ENCODE peak calls at places on chromosomes 2 and 18, in four cellular contexts. One of them, this sample, is unnamed.

GRCh38 chr2:27705851-27706622 is 42.3 kb downstream of the SLC4A1AP start:
- DNase-seq in right cardiac atrium: peak; percentile 77
- DNase-seq in CD4-positive, alpha-beta T cell: no peak
- DNase-seq in colonic mucosa: peak; percentile 86
- DNase-seq in this sample: peak; percentile 90

GRCh38 chr2:20551231-20551944 is 99.5 kb downstream of the HS1BP3 start:
- DNase-seq in CD4-positive, alpha-beta T cell: no peak
- DNase-seq in colonic mucosa: no peak
- DNase-seq in right cardiac atrium: no peak
- DNase-seq in this sample: peak; percentile 83

GRCh38 chr2:59342166-59342565 is 1101.0 kb upstream of the FANCL start:
- DNase-seq in right cardiac atrium: no peak
- DNase-seq in colonic mucosa: no peak
- DNase-seq in CD4-positive, alpha-beta T cell: no peak
- DNase-seq in this sample: no peak

GRCh38 chr2:148993336-148993735 is 45.2 kb upstream of the LYPD6B start:
- DNase-seq in CD4-positive, alpha-beta T cell: no peak
- DNase-seq in right cardiac atrium: no peak
- DNase-seq in colonic mucosa: no peak
- DNase-seq in this sample: no peak

GRCh38 chr2:57376985-57377384 is 669.6 kb upstream of the VRK2 start:
- DNase-seq in CD4-positive, alpha-beta T cell: no peak
- DNase-seq in colonic mucosa: no peak
- DNase-seq in right cardiac atrium: no peak
- DNase-seq in this sample: no peak

GRCh38 chr2:84441036-84441435 is 18.0 kb downstream of the SUCLG1 start:
- DNase-seq in right cardiac atrium: no peak
- DNase-seq in colonic mucosa: no peak
- DNase-seq in CD4-positive, alpha-beta T cell: no peak
- DNase-seq in this sample: no peak

GRCh38 chr2:119197529-119198266 is 25.9 kb upstream of the STEAP3 start:
- DNase-seq in CD4-positive, alpha-beta T cell: no peak
- DNase-seq in colonic mucosa: no peak
- DNase-seq in right cardiac atrium: no peak
- DNase-seq in this sample: no peak

GRCh38 chr2:218397502-218398436 is 1.9 kb upstream of the CTDSP1 start:
- DNase-seq in right cardiac atrium: peak; percentile 88
- DNase-seq in CD4-positive, alpha-beta T cell: peak; percentile 49
- DNase-seq in colonic mucosa: peak; percentile 87
- DNase-seq in this sample: peak; percentile 60

GRCh38 chr2:159564081-159564480 is 52.3 kb downstream of the BAZ2B start:
- DNase-seq in CD4-positive, alpha-beta T cell: no peak
- DNase-seq in colonic mucosa: no peak
- DNase-seq in right cardiac atrium: no peak
- DNase-seq in this sample: no peak

GRCh38 chr2:181483221-181483620 is 26.0 kb downstream of the ITGA4 start:
- DNase-seq in colonic mucosa: no peak
- DNase-seq in right cardiac atrium: no peak
- DNase-seq in CD4-positive, alpha-beta T cell: no peak
- DNase-seq in this sample: no peak

GRCh38 chr2:231911381-231911780 is 14.8 kb downstream of the NPPC start:
- DNase-seq in right cardiac atrium: no peak
- DNase-seq in CD4-positive, alpha-beta T cell: no peak
- DNase-seq in colonic mucosa: no peak
- DNase-seq in this sample: no peak

GRCh38 chr2:101330253-101330921 is 21.9 kb upstream of the RNF149 start:
- DNase-seq in right cardiac atrium: peak; percentile 63
- DNase-seq in CD4-positive, alpha-beta T cell: peak; percentile 55
- DNase-seq in colonic mucosa: peak; percentile 83
- DNase-seq in this sample: no peak

GRCh38 chr2:128304715-128305554 is 13.7 kb downstream of the HS6ST1 start:
- DNase-seq in CD4-positive, alpha-beta T cell: no peak
- DNase-seq in right cardiac atrium: peak; percentile 86
- DNase-seq in colonic mucosa: no peak
- DNase-seq in this sample: peak; percentile 96

GRCh38 chr2:120461546-120462537 is 115.9 kb downstream of the INHBB start:
- DNase-seq in colonic mucosa: no peak
- DNase-seq in CD4-positive, alpha-beta T cell: no peak
- DNase-seq in right cardiac atrium: no peak
- DNase-seq in this sample: no peak

GRCh38 chr2:101355561-101356130 is 31.7 kb downstream of the CREG2 start:
- DNase-seq in CD4-positive, alpha-beta T cell: no peak
- DNase-seq in right cardiac atrium: no peak
- DNase-seq in colonic mucosa: no peak
- DNase-seq in this sample: no peak

GRCh38 chr2:203685081-203685621 is 21.3 kb upstream of the CD28 start:
- DNase-seq in colonic mucosa: no peak
- DNase-seq in CD4-positive, alpha-beta T cell: no peak
- DNase-seq in right cardiac atrium: peak; percentile 52
- DNase-seq in this sample: no peak

GRCh38 chr18:60411715-60412114 is 39.1 kb upstream of the MC4R start:
- DNase-seq in colonic mucosa: no peak
- DNase-seq in right cardiac atrium: no peak
- DNase-seq in CD4-positive, alpha-beta T cell: no peak
- DNase-seq in this sample: no peak

GRCh38 chr2:70248810-70249438 is 496 bp upstream of the TIA1 start:
- DNase-seq in colonic mucosa: peak; percentile 96
- DNase-seq in right cardiac atrium: no peak
- DNase-seq in CD4-positive, alpha-beta T cell: peak; percentile 84
- DNase-seq in this sample: peak; percentile 92

GRCh38 chr2:27901219-27901618 is 10.7 kb downstream of the BABAM2 start:
- DNase-seq in colonic mucosa: no peak
- DNase-seq in right cardiac atrium: no peak
- DNase-seq in CD4-positive, alpha-beta T cell: no peak
- DNase-seq in this sample: no peak

GRCh38 chr2:212863185-212863588 is 288.2 kb downstream of the IKZF2 start:
- DNase-seq in colonic mucosa: peak; percentile 47
- DNase-seq in CD4-positive, alpha-beta T cell: no peak
- DNase-seq in right cardiac atrium: no peak
- DNase-seq in this sample: no peak

GRCh38 chr2:231922945-231923344 is 3.3 kb downstream of the NPPC start:
- DNase-seq in right cardiac atrium: no peak
- DNase-seq in CD4-positive, alpha-beta T cell: no peak
- DNase-seq in colonic mucosa: no peak
- DNase-seq in this sample: no peak

GRCh38 chr2:145846986-145847385 is 1327.1 kb upstream of the ZEB2 start:
- DNase-seq in colonic mucosa: no peak
- DNase-seq in CD4-positive, alpha-beta T cell: no peak
- DNase-seq in right cardiac atrium: no peak
- DNase-seq in this sample: no peak

GRCh38 chr2:82779981-82780380 is 1679.1 kb downstream of the SUCLG1 start:
- DNase-seq in colonic mucosa: no peak
- DNase-seq in right cardiac atrium: no peak
- DNase-seq in CD4-positive, alpha-beta T cell: no peak
- DNase-seq in this sample: no peak

GRCh38 chr2:10720306-10720705 is 1.1 kb upstream of the ATP6V1C2 start:
- DNase-seq in right cardiac atrium: no peak
- DNase-seq in colonic mucosa: no peak
- DNase-seq in CD4-positive, alpha-beta T cell: no peak
- DNase-seq in this sample: no peak

GRCh38 chr2:219099319-219099718 is 38.6 kb upstream of the IHH start:
- DNase-seq in colonic mucosa: no peak
- DNase-seq in right cardiac atrium: no peak
- DNase-seq in CD4-positive, alpha-beta T cell: no peak
- DNase-seq in this sample: no peak

GRCh38 chr18:76657428-76657827 is 162.4 kb upstream of the ZNF516 start:
- DNase-seq in CD4-positive, alpha-beta T cell: no peak
- DNase-seq in colonic mucosa: no peak
- DNase-seq in right cardiac atrium: no peak
- DNase-seq in this sample: peak; percentile 46

GRCh38 chr2:38075436-38076249 is at the start of gene CYP1B1:
- DNase-seq in right cardiac atrium: no peak
- DNase-seq in colonic mucosa: peak; percentile 24
- DNase-seq in CD4-positive, alpha-beta T cell: no peak
- DNase-seq in this sample: no peak

GRCh38 chr2:217599906-217600305 is 402.9 kb downstream of the TNS1 start:
- DNase-seq in right cardiac atrium: no peak
- DNase-seq in colonic mucosa: no peak
- DNase-seq in CD4-positive, alpha-beta T cell: no peak
- DNase-seq in this sample: no peak

GRCh38 chr2:47219970-47220369 is 64.9 kb upstream of the STPG4 start:
- DNase-seq in CD4-positive, alpha-beta T cell: no peak
- DNase-seq in right cardiac atrium: no peak
- DNase-seq in colonic mucosa: no peak
- DNase-seq in this sample: no peak

GRCh38 chr18:13302611-13303267 is 84.2 kb downstream of the LDLRAD4 start:
- DNase-seq in colonic mucosa: no peak
- DNase-seq in right cardiac atrium: no peak
- DNase-seq in CD4-positive, alpha-beta T cell: no peak
- DNase-seq in this sample: no peak

GRCh38 chr18:24427484-24427883 is 1.0 kb downstream of the IMPACT start:
- DNase-seq in CD4-positive, alpha-beta T cell: no peak
- DNase-seq in colonic mucosa: no peak
- DNase-seq in right cardiac atrium: no peak
- DNase-seq in this sample: no peak

GRCh38 chr2:224843141-224843540 is 127.0 kb upstream of the CCDC195 start:
- DNase-seq in right cardiac atrium: no peak
- DNase-seq in CD4-positive, alpha-beta T cell: no peak
- DNase-seq in colonic mucosa: no peak
- DNase-seq in this sample: no peak

GRCh38 chr18:22309191-22309590 is 108.5 kb downstream of the CTAGE1 start:
- DNase-seq in CD4-positive, alpha-beta T cell: no peak
- DNase-seq in right cardiac atrium: no peak
- DNase-seq in colonic mucosa: no peak
- DNase-seq in this sample: no peak

GRCh38 chr18:57755473-57756067 is 47.5 kb downstream of the ATP8B1 start:
- DNase-seq in right cardiac atrium: no peak
- DNase-seq in CD4-positive, alpha-beta T cell: no peak
- DNase-seq in colonic mucosa: no peak
- DNase-seq in this sample: no peak

GRCh38 chr2:99550368-99550767 is 60.6 kb upstream of the REV1 start:
- DNase-seq in colonic mucosa: no peak
- DNase-seq in right cardiac atrium: no peak
- DNase-seq in CD4-positive, alpha-beta T cell: no peak
- DNase-seq in this sample: no peak

GRCh38 chr18:14940738-14941137 is 192.8 kb downstream of the ANKRD30B start:
- DNase-seq in right cardiac atrium: no peak
- DNase-seq in CD4-positive, alpha-beta T cell: no peak
- DNase-seq in colonic mucosa: no peak
- DNase-seq in this sample: no peak

GRCh38 chr18:67926929-67927864 is 410.7 kb upstream of the DSEL start:
- DNase-seq in right cardiac atrium: no peak
- DNase-seq in CD4-positive, alpha-beta T cell: no peak
- DNase-seq in colonic mucosa: no peak
- DNase-seq in this sample: no peak

DNA sequence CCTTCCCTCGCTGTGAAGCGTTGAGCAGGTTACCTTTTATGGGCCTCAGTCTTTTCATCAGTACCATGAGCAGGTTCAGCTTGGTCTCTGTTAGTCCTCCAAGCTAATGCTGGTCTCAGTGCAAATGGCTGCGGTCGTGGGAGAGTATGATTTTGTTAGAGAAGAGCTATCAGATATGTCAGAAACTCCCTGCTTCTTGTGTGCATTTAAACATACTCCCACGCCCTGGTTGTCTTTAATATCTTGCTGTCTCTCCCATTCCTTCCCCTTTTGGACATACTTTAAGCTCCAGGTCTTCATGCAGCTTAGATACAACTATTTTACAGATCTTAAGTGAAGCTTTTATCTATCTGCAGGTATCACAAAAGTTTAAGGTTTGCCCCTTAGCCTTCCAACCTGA is 62.9 kb downstream of the EFR3B start:
- DNase-seq in CD4-positive, alpha-beta T cell: no peak
- DNase-seq in colonic mucosa: no peak
- DNase-seq in right cardiac atrium: no peak
- DNase-seq in this sample: no peak
- H3K27ac ChIP-seq in CD4-positive, alpha-beta T cell: no peak overlapping the region
- H3K27ac ChIP-seq in colonic mucosa: no peak overlapping the region
- H3K27ac ChIP-seq in right cardiac atrium: no peak overlapping the region
- H3K27ac ChIP-seq in this sample: no peak overlapping the region

GRCh38 chr2:42841344-42841743 is 49.0 kb upstream of the HAAO start:
- DNase-seq in CD4-positive, alpha-beta T cell: no peak
- DNase-seq in right cardiac atrium: no peak
- DNase-seq in colonic mucosa: no peak
- DNase-seq in this sample: no peak
- H3K27ac ChIP-seq in CD4-positive, alpha-beta T cell: no peak overlapping the region
- H3K27ac ChIP-seq in right cardiac atrium: no peak overlapping the region
- H3K27ac ChIP-seq in colonic mucosa: no peak overlapping the region
- H3K27ac ChIP-seq in this sample: peak overlapping the region; percentile 24

GRCh38 chr2:135630488-135630887 is 99.2 kb downstream of the R3HDM1 start:
- DNase-seq in CD4-positive, alpha-beta T cell: no peak
- DNase-seq in right cardiac atrium: no peak
- DNase-seq in colonic mucosa: no peak
- DNase-seq in this sample: no peak
- H3K27ac ChIP-seq in CD4-positive, alpha-beta T cell: no peak overlapping the region
- H3K27ac ChIP-seq in right cardiac atrium: no peak overlapping the region
- H3K27ac ChIP-seq in colonic mucosa: no peak overlapping the region
- H3K27ac ChIP-seq in this sample: no peak overlapping the region

GRCh38 chr2:177708660-177709328 is 316.2 kb downstream of the AGPS start:
- DNase-seq in right cardiac atrium: no peak
- DNase-seq in colonic mucosa: no peak
- DNase-seq in CD4-positive, alpha-beta T cell: no peak
- DNase-seq in this sample: no peak
- H3K27ac ChIP-seq in right cardiac atrium: no peak overlapping the region
- H3K27ac ChIP-seq in colonic mucosa: no peak overlapping the region
- H3K27ac ChIP-seq in CD4-positive, alpha-beta T cell: no peak overlapping the region
- H3K27ac ChIP-seq in this sample: no peak overlapping the region

DNA sequence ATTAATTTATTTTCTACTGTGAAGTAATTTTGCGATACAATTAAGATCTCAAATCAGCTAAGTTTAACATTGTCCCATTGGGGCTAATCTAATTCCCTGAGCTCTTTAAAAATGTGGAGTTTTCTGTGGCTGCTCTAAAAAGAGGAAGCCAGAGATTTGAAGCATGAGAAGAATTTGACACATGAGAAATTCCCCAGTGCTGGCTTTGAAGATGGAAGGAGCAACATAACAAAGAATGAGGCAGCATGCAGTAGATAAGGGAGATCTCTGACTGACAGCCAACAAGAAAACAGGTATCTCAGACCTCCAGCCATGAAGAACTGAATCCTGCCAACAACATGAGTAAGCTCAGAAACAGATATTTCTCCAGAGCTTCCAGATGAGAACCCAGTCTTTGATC is 308.4 kb downstream of the ZNF804A start:
- DNase-seq in colonic mucosa: no peak
- DNase-seq in CD4-positive, alpha-beta T cell: no peak
- DNase-seq in right cardiac atrium: no peak
- DNase-seq in this sample: no peak
- H3K27ac ChIP-seq in colonic mucosa: no peak overlapping the region
- H3K27ac ChIP-seq in CD4-positive, alpha-beta T cell: no peak overlapping the region
- H3K27ac ChIP-seq in right cardiac atrium: no peak overlapping the region
- H3K27ac ChIP-seq in this sample: no peak overlapping the region

GRCh38 chr2:237361194-237361986 is 52.6 kb downstream of the COL6A3 start:
- DNase-seq in CD4-positive, alpha-beta T cell: no peak
- DNase-seq in right cardiac atrium: peak; percentile 48
- DNase-seq in colonic mucosa: no peak
- DNase-seq in this sample: no peak
- H3K27ac ChIP-seq in CD4-positive, alpha-beta T cell: no peak overlapping the region
- H3K27ac ChIP-seq in right cardiac atrium: peak overlapping the region; percentile 7
- H3K27ac ChIP-seq in colonic mucosa: no peak overlapping the region
- H3K27ac ChIP-seq in this sample: peak overlapping the region; percentile 37

DNA sequence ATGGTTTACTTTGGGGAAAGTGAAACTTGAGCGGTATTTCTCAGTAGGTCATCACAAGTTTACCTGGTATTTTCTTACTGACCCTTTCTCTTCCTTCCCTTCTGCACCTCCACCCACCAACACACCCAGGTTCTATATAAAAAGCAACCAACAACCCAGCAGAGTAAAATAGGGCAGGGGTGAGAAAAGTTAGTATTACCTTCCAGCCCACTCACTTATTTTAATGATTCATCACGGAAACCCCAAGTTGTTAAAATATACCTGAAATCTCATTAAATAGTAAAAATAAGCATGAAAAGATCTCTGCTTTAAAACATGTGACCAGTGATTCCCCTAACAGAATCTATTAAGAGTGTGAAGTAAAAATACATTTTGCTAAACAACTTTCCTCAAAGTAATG is 306.1 kb downstream of the ZEB2 start:
- DNase-seq in CD4-positive, alpha-beta T cell: no peak
- DNase-seq in colonic mucosa: no peak
- DNase-seq in right cardiac atrium: no peak
- DNase-seq in this sample: no peak
- H3K27ac ChIP-seq in CD4-positive, alpha-beta T cell: no peak overlapping the region
- H3K27ac ChIP-seq in colonic mucosa: no peak overlapping the region
- H3K27ac ChIP-seq in right cardiac atrium: no peak overlapping the region
- H3K27ac ChIP-seq in this sample: no peak overlapping the region